ENCODE peak calls at places on chromosomes 2 and 18, in six cellular contexts. W is transverse colon, B is HCT116, J is body of pancreas, V is sigmoid colon, L is A549. N is an unnamed sample.

GRCh38 chr18:46767217-46767616 is 10.4 kb upstream of the ST8SIA5 start:
- DNase-seq in W (no peak), B (no peak), J (no peak), V (no peak), L (no peak), N (no peak)

GRCh38 chr2:109268916-109269315 is 139.9 kb downstream of the SH3RF3 start:
- DNase-seq in W (no peak), B (no peak), J (no peak), V (peak; percentile 48), L (no peak), N (no peak)

GRCh38 chr18:75393721-75394120 is 33.8 kb downstream of the SMIM21 start:
- DNase-seq in W (no peak), B (no peak), J (no peak), V (no peak), L (no peak), N (no peak)

GRCh38 chr18:5868218-5868904 is 27.0 kb downstream of the TMEM200C start:
- DNase-seq in W (peak; percentile 63), B (no peak), J (peak; percentile 82), V (no peak), L (peak; percentile 76), N (peak; percentile 11)

GRCh38 chr2:191030521-191031154 is 16.7 kb upstream of the STAT1 start:
- DNase-seq in W (no peak), B (no peak), J (peak; percentile 30), V (no peak), L (peak; percentile 61), N (no peak)

GRCh38 chr18:22485808-22486244 is 68.1 kb upstream of the CTAGE1 start:
- DNase-seq in W (no peak), B (no peak), J (no peak), V (no peak), L (peak; percentile 7), N (no peak)

GRCh38 chr2:59882822-59883221 is 670.6 kb downstream of the BCL11A start:
- DNase-seq in W (no peak), B (no peak), J (no peak), V (no peak), L (no peak), N (no peak)

GRCh38 chr2:158681816-158682215 is 113.3 kb upstream of the DAPL1 start:
- DNase-seq in W (no peak), B (no peak), J (no peak), V (no peak), L (no peak), N (no peak)

GRCh38 chr2:67923696-67924095 is 139.1 kb downstream of the C1D start:
- DNase-seq in W (no peak), B (no peak), J (peak; percentile 11), V (no peak), L (no peak), N (no peak)

GRCh38 chr2:15205562-15205961 is 355.6 kb downstream of the NBAS start:
- DNase-seq in W (no peak), B (no peak), J (no peak), V (no peak), L (no peak), N (no peak)

GRCh38 chr2:217445726-217446125 is 557.1 kb downstream of the TNS1 start:
- DNase-seq in W (no peak), B (no peak), J (no peak), V (no peak), L (no peak), N (no peak)

GRCh38 chr2:52881606-52882005 is 886.0 kb upstream of the CHAC2 start:
- DNase-seq in W (no peak), B (peak; percentile 32), J (no peak), V (no peak), L (peak; percentile 75), N (no peak)

GRCh38 chr18:79321625-79322024 is 74.1 kb upstream of the NFATC1 start:
- DNase-seq in W (no peak), B (no peak), J (no peak), V (no peak), L (no peak), N (no peak)

GRCh38 chr2:11305958-11306357 is 38.5 kb downstream of the ROCK2 start:
- DNase-seq in W (no peak), B (no peak), J (no peak), V (no peak), L (no peak), N (no peak)

GRCh38 chr18:78100189-78100588 is 850.5 kb downstream of the GALR1 start:
- DNase-seq in W (no peak), B (no peak), J (no peak), V (no peak), L (no peak), N (no peak)

DNA sequence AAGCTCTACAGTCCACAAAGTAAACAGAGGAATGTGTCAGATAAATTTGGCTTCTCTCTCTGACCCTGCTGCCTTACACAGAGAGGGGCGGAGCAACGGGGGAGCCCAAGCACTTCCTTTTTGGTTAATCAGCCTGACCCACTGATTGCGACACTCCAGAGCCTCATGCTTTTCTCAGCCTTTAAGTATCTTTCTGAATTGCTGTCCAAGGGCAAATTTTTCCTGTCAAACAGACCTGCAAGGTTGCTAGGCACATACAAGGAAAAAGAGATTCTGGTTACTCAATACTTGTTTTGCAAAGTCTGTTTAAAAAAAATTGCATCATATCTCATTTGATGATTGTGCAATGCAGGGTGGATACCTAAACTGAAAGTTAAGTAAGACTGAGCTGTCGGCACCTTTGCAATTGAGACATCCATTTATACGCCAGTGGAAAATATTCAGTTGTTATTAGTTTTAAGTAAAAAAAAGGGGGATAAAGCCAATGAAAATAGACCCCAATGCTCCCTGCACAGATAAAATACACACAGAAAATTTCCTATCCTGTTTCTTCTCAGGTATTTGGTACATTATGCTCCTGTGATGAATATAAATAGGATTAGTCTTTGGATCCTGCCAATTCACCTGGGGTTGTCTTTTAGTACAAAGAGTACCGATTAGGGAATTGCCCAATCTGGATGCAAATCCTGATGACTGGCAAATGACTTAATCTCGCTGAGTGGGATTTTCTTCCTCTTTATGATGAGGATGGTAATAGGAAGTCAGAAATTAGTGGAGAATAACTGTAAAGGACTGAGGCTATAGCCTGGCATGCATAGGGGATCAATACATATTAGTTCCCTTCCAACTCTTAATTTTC is 260.2 kb upstream of the TRIB2 start:
- DNase-seq in W (peak; percentile 81), B (peak; percentile 48), J (peak; percentile 90), V (peak; percentile 97), L (peak; percentile 48), N (peak; percentile 40)
- TF ChIP-seq POLR2A in W (no peak), B (no peak), J (no peak), V (no peak), L (no peak), N (no peak)

GRCh38 chr2:25330273-25330672 is 11.5 kb downstream of the DNMT3A start:
- DNase-seq in W (no peak), B (no peak), J (no peak), V (no peak), L (no peak), N (no peak)
- TF ChIP-seq POLR2A in W (no peak), B (no peak), J (no peak), V (no peak), L (no peak), N (no peak)

GRCh38 chr2:112686348-112687217 is 34.2 kb upstream of the NT5DC4 start:
- DNase-seq in W (no peak), B (no peak), J (no peak), V (no peak), L (no peak), N (no peak)
- TF ChIP-seq POLR2A in W (no peak), B (no peak), J (no peak), V (no peak), L (no peak), N (no peak)

DNA sequence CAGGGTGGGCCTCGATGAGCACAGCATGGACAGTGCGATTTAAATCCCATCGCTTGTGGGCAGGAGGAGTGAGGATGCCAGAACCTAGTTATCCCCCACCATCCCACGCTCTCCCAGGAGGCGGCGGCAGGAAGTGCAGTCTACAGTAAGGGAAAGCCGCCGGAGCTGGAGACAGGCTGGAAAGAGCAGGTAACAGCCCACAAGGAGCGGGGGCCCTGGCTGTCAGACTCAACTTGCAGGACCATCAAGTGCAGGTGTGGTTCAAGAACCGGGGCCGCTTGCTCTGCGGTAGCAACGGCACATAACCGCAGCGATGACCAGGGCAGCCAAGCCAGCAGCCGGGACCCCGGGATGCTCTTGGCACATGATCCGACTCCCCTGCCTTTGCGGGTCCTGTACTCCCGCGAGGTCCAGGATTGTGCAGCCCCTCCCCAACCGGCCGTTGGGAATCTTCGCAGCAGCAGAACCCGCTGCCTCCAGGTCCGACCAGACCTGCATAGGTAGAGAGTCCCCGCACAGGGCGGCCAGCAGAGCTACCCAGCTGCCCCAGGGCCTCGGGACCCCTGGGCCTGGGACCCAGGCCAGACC is 82.1 kb downstream of the BIN1 start:
- DNase-seq in W (peak; percentile 33), B (no peak), J (peak; percentile 47), V (peak; percentile 72), L (peak; percentile 62), N (no peak)
- TF ChIP-seq POLR2A in W (no peak), B (no peak), J (no peak), V (no peak), L (no peak), N (no peak)